ENCODE peak calls at places on chromosomes 1 and 21, in four cellular contexts. X is K562, M is H1, B is HepG2. Z is an unnamed sample.

GRCh38 chr1:91011726-91012125 is 10.1 kb downstream of the ZNF644 start:
- DNase-seq in X (no peak), M (no peak), B (no peak), Z (no peak)

GRCh38 chr1:211736351-211736915 is 61.0 kb upstream of the NEK2 start:
- DNase-seq in X (no peak), M (no peak), B (no peak), Z (no peak)

GRCh38 chr21:33754493-33754892 is 112.2 kb downstream of the ITSN1 start:
- DNase-seq in X (no peak), B (no peak), M (no peak), Z (no peak)

GRCh38 chr1:53115403-53116306 is 26.8 kb downstream of the SLC1A7 start:
- DNase-seq in X (peak; percentile 70), M (no peak), B (peak; percentile 48), Z (peak; percentile 58)

GRCh38 chr1:156090138-156090821 is 8.0 kb upstream of the MEX3A start:
- DNase-seq in B (no peak), M (no peak), X (no peak), Z (no peak)

GRCh38 chr1:116852910-116853309 is 56.8 kb upstream of the PTGFRN start:
- DNase-seq in X (no peak), M (no peak), B (no peak), Z (no peak)

GRCh38 chr1:168422203-168422848 is 121.5 kb downstream of the XCL2 start:
- DNase-seq in X (no peak), B (no peak), M (no peak), Z (no peak)

GRCh38 chr1:48442864-48443619 is 29.0 kb downstream of the SPATA6 start:
- DNase-seq in X (no peak), M (peak; percentile 5), B (no peak), Z (no peak)

GRCh38 chr1:910311-910880 is 13.3 kb upstream of the SAMD11 start:
- DNase-seq in X (no peak), M (no peak), B (no peak), Z (no peak)

GRCh38 chr21:33396966-33397365 is 6.2 kb upstream of the IFNGR2 start:
- DNase-seq in M (no peak), X (no peak), B (no peak), Z (no peak)

GRCh38 chr1:172897738-172898137 is 153.0 kb downstream of the TNFSF18 start:
- DNase-seq in X (no peak), M (no peak), B (no peak), Z (no peak)

GRCh38 chr1:108877858-108878257 is 1.1 kb downstream of the GPSM2 start:
- DNase-seq in B (no peak), X (no peak), M (no peak), Z (no peak)

GRCh38 chr1:217343907-217344306 is 287.0 kb downstream of the GPATCH2 start:
- DNase-seq in M (no peak), X (no peak), B (no peak), Z (no peak)

GRCh38 chr1:202199141-202199889 is 5.7 kb downstream of the LGR6 start:
- DNase-seq in B (no peak), X (no peak), M (no peak), Z (no peak)

GRCh38 chr21:18493420-18493819 is 89.8 kb upstream of the TMPRSS15 start:
- DNase-seq in X (no peak), B (no peak), M (no peak), Z (no peak)
- TF ChIP-seq RNF2 in X (no peak), B (no peak), M (no peak), Z (no peak)

GRCh38 chr21:45591619-45592207 is 49.5 kb upstream of the SLC19A1 start:
- DNase-seq in B (no peak), M (no peak), X (no peak), Z (no peak)

GRCh38 chr21:45590726-45591618 is 48.7 kb upstream of the SLC19A1 start:
- DNase-seq in X (peak; percentile 91), B (no peak), M (no peak), Z (peak; percentile 25)

GRCh38 chr21:45593162-45594022 is 50.1 kb upstream of the PCBP3 start:
- DNase-seq in B (peak; percentile 6), X (no peak), M (no peak), Z (no peak)

GRCh38 chr21:45592626-45593134 is 50.4 kb upstream of the SLC19A1 start:
- DNase-seq in B (no peak), M (no peak), X (no peak), Z (no peak)

DNA sequence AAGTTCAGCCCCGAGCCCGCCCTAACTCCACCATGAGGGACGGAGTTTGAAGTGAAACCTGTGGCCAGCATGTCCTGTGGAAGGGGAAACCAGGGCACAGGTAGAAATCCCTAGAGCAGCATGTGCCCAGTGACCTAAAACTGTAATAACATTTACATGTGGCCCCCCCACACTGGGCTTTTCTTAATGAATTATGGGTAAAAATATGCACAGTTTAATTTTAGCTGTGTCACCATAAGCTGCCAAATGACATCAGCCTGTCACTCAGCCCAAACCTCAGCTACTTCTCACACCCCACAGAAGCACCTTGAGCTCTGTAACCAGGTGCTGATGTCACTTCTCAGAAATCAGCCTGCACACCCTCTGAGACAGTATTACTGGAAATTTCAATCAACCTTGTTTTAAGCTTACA is 50.0 kb upstream of the SLC19A1 start:
- DNase-seq in M (no peak), B (no peak), X (peak; percentile 43), Z (no peak)
- TF ChIP-seq RNF2 in M (no peak), B (no peak), X (no peak), Z (no peak)

GRCh38 chr1:9278114-9278513 is 14.6 kb upstream of the SPSB1 start:
- DNase-seq in B (no peak), X (no peak), M (no peak), Z (no peak)

GRCh38 chr1:9278585-9279153 is 14.0 kb upstream of the SPSB1 start:
- DNase-seq in B (no peak), M (no peak), X (no peak), Z (no peak)

GRCh38 chr1:9275161-9275560 is 17.5 kb upstream of the SPSB1 start:
- DNase-seq in M (no peak), B (no peak), X (no peak), Z (no peak)

GRCh38 chr1:9273177-9273576 is 19.5 kb upstream of the SPSB1 start:
- DNase-seq in X (no peak), B (no peak), M (no peak), Z (no peak)

GRCh38 chr1:9275567-9276034 is 17.1 kb upstream of the SPSB1 start:
- DNase-seq in M (no peak), X (peak; percentile 60), B (peak; percentile 46), Z (no peak)
- TF ChIP-seq RNF2 in M (no peak), X (no peak), B (no peak), Z (no peak)

DNA sequence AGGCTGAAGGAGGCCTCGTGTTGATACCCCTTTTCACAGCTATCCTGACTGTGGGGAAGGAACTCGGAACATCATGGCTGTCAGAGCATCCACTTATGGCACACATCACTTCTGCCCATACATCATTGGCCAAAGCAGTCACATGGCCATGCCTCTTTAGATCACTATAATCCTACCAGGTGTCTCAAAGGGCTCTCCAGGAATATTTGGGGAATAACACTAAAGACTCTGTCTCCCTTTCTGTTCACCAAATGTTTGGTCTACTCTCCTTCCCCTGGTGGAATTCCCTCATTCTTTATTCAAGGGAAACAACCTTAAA is 3.0 kb upstream of the JUN start:
- DNase-seq in M (no peak), X (no peak), B (no peak), Z (no peak)
- TF ChIP-seq RNF2 in M (no peak), X (no peak), B (no peak), Z (no peak)

GRCh38 chr1:84635261-84635848 is 54.9 kb downstream of the SSX2IP start:
- DNase-seq in B (no peak), M (no peak), X (no peak), Z (no peak)

GRCh38 chr1:84632975-84633427 is 57.3 kb downstream of the SSX2IP start:
- DNase-seq in B (no peak), X (no peak), M (no peak), Z (peak; percentile 25)

GRCh38 chr1:84632142-84632541 is 57.9 kb upstream of the CTBS start:
- DNase-seq in X (no peak), B (no peak), M (no peak), Z (no peak)

GRCh38 chr1:84634536-84635205 is 55.6 kb downstream of the SSX2IP start:
- DNase-seq in X (no peak), B (peak; percentile 10), M (peak; percentile 25), Z (no peak)
- TF ChIP-seq RNF2 in X (no peak), B (no peak), M (no peak), Z (no peak)

GRCh38 chr21:36209626-36210171 is 53.1 kb downstream of the DOP1B start:
- DNase-seq in M (no peak), B (peak; percentile 71), X (peak; percentile 37), Z (peak; percentile 81)
- TF ChIP-seq RNF2 in M (no peak), B (no peak), X (no peak), Z (no peak)

GRCh38 chr1:21342961-21343838 is 52.9 kb upstream of the ECE1 start:
- DNase-seq in X (no peak), B (no peak), M (no peak), Z (no peak)
- TF ChIP-seq RNF2 in X (no peak), B (no peak), M (no peak), Z (no peak)